ENCODE peak calls at places on chromosomes 11 and 22, in ten cellular contexts. F is ovary, H is A549, I is GM12865, Q is mammary epithelial cell, K is WERI-Rb-1, B is heart left ventricle, V is foreskin fibroblast, Z is MM.1S, M is HCT116. C is an unnamed sample.

GRCh38 chr11:46337626-46338345 is 9.5 kb upstream of the DGKZ start:
- DNase-seq in F (no peak), H (no peak), I (no peak), Q (no peak), K (no peak), B (no peak), V (no peak), Z (no peak), M (no peak), C (no peak)

GRCh38 chr11:45551181-45551580 is 114.2 kb downstream of the CHST1 start:
- DNase-seq in F (no peak), H (no peak), I (no peak), Q (no peak), K (peak; percentile 89), B (no peak), V (no peak), Z (no peak), M (no peak), C (no peak)

GRCh38 chr11:32830796-32831195 is 1.1 kb downstream of the PRRG4 start:
- DNase-seq in F (no peak), H (no peak), I (no peak), Q (peak; percentile 48), K (peak; percentile 11), B (no peak), V (no peak), Z (no peak), M (no peak), C (peak; percentile 75)

GRCh38 chr11:2446590-2447252 is 1.9 kb downstream of the KCNQ1 start:
- DNase-seq in F (no peak), H (no peak), I (no peak), Q (no peak), K (no peak), B (peak; percentile 73), V (no peak), Z (no peak), M (no peak), C (no peak)

GRCh38 chr22:47047321-47048122 is 285.1 kb downstream of the TBC1D22A start:
- DNase-seq in F (no peak), H (no peak), I (no peak), Q (no peak), K (no peak), B (peak; percentile 27), V (no peak), Z (no peak), M (no peak), C (no peak)

GRCh38 chr11:22079133-22079847 is 113.6 kb upstream of the ANO5 start:
- DNase-seq in F (no peak), H (no peak), I (no peak), Q (no peak), K (no peak), B (no peak), V (no peak), Z (no peak), M (no peak), C (peak; percentile 2)

GRCh38 chr11:1926156-1927031 is 6.9 kb downstream of the TNNT3 start:
- DNase-seq in F (no peak), H (no peak), I (no peak), Q (no peak), K (no peak), B (peak; percentile 64), V (no peak), Z (no peak), M (no peak), C (no peak)

GRCh38 chr22:43239102-43239875 is 52.4 kb upstream of the TTLL12 start:
- DNase-seq in F (peak; percentile 76), H (no peak), I (no peak), Q (no peak), K (no peak), B (no peak), V (no peak), Z (no peak), M (no peak), C (no peak)

GRCh38 chr11:125348141-125348651 is 147.9 kb downstream of the FEZ1 start:
- DNase-seq in F (no peak), H (no peak), I (no peak), Q (no peak), K (peak; percentile 78), B (no peak), V (no peak), Z (no peak), M (no peak), C (no peak)

GRCh38 chr11:125344846-125345705 is 151.0 kb downstream of the FEZ1 start:
- DNase-seq in F (no peak), H (no peak), I (no peak), Q (no peak), K (no peak), B (no peak), V (no peak), Z (no peak), M (no peak), C (no peak)

GRCh38 chr11:125347261-125347585 is 148.8 kb downstream of the FEZ1 start:
- DNase-seq in F (no peak), H (no peak), I (no peak), Q (no peak), K (no peak), B (no peak), V (no peak), Z (no peak), M (no peak), C (no peak)

GRCh38 chr11:125345706-125346561 is 150.1 kb downstream of the FEZ1 start:
- DNase-seq in F (peak; percentile 84), H (peak; percentile 20), I (peak; percentile 20), Q (peak; percentile 32), K (peak; percentile 86), B (peak; percentile 83), V (peak; percentile 45), Z (peak; percentile 48), M (no peak), C (peak; percentile 57)

GRCh38 chr11:125346565-125347260 is 149.4 kb downstream of the FEZ1 start:
- DNase-seq in F (no peak), H (no peak), I (no peak), Q (no peak), K (no peak), B (no peak), V (no peak), Z (no peak), M (no peak), C (no peak)
- TF ChIP-seq CTCF in F (no peak), H (no peak), I (no peak), Q (no peak), K (no peak), B (no peak), V (no peak), Z (no peak), M (no peak), C (no peak)

DNA sequence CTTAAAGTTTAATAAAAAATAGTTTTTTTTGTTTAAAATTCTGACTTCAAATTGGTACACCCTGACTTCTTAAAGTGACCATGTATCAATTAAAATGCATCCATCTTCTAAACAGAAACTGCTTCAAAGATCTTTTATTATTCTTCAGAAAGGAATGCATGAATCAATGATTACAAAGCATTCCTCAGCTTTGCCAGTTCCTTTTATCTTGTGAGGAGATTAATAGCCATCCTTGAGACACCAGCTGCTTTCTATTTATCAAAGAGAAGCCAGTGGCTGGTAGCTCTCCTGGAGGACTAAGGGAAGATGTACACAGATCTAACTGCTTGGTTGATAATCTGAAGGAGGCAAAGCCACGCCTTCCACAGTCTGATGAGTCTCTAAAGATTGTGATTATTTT is 2222.5 kb downstream of the LRRC4C start:
- DNase-seq in F (no peak), H (peak; percentile 1), I (no peak), Q (peak; percentile 14), K (no peak), B (no peak), V (no peak), Z (no peak), M (no peak), C (peak; percentile 7)
- H3K4me3 ChIP-seq in F (no peak overlapping the region), H (no peak overlapping the region), I (no peak overlapping the region), Q (no peak overlapping the region), K (no peak overlapping the region), B (no peak overlapping the region), V (no peak overlapping the region), Z (no peak overlapping the region), M (no peak overlapping the region), C (no peak overlapping the region)

GRCh38 chr22:18122254-18122554 is 11.6 kb downstream of the TUBA8 start:
- DNase-seq in F (no peak), H (no peak), I (no peak), Q (no peak), K (no peak), B (no peak), V (no peak), Z (no peak), M (no peak), C (no peak)

GRCh38 chr22:18118345-18118915 is 7.8 kb downstream of the TUBA8 start:
- DNase-seq in F (no peak), H (no peak), I (no peak), Q (no peak), K (no peak), B (no peak), V (no peak), Z (no peak), M (no peak), C (no peak)

GRCh38 chr22:18120941-18121340 is 10.3 kb downstream of the TUBA8 start:
- DNase-seq in F (no peak), H (no peak), I (no peak), Q (no peak), K (no peak), B (no peak), V (no peak), Z (no peak), M (no peak), C (no peak)

GRCh38 chr22:18119409-18120110 is 9.0 kb downstream of the TUBA8 start:
- DNase-seq in F (no peak), H (no peak), I (no peak), Q (no peak), K (no peak), B (peak; percentile 67), V (no peak), Z (no peak), M (no peak), C (no peak)

DNA sequence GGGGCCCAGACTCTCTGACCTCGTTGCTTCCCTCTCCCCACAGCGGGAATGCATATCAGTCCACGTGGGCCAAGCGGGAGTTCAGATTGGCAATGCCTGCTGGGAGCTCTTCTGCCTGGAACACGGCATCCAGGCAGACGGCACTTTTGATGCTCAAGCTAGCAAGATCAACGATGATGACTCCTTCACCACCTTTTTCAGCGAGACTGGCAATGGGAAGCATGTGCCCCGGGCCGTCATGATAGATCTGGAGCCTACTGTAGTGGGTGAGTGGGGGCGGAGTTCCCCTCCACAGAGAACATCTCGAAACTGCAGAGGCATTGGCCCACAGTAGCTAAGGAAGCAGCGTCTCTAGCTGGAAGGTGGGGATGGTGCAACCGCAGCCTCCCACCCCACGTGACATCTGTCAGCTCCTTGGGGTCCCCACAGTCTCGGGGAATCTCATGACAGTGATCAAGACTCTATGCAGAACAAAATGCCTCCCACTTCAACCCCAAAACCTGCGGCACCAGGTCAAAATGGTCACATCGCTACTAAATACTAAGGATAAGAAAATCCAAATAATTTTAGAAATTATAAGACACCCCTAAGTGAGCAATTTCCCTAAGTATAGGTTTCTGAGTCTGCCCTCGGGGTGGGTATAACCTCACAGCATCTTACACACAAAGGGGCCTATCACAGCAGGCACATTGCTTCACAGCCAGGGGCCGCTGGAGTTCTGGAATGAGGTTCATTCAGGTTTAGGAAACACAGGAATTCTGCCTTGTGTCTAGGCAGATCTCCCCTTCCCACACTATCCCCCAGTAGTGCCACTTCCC is 11.0 kb downstream of the TUBA8 start:
- DNase-seq in F (no peak), H (no peak), I (no peak), Q (no peak), K (no peak), B (no peak), V (no peak), Z (no peak), M (no peak), C (no peak)
- TF ChIP-seq CTCF in F (no peak), H (no peak), I (no peak), Q (no peak), K (no peak), B (no peak), V (no peak), Z (no peak), M (no peak), C (no peak)

GRCh38 chr22:38843716-38844660 is at the start of gene NPTXR:
- DNase-seq in F (peak; percentile 60), H (peak; percentile 40), I (no peak), Q (no peak), K (peak; percentile 75), B (no peak), V (peak; percentile 53), Z (no peak), M (no peak), C (peak; percentile 52)
- H3K4me3 ChIP-seq in F (peak within 1 kb of the TSS; percentile 36), H (peak within 1 kb of the TSS; percentile 74), I (no peak within 1 kb of the TSS), Q (peak within 1 kb of the TSS; percentile 17), K (peak within 1 kb of the TSS; percentile 47), B (peak within 1 kb of the TSS; percentile 63), V (peak within 1 kb of the TSS; percentile 37), Z (no peak within 1 kb of the TSS), M (peak within 1 kb of the TSS; percentile 35), C (no peak within 1 kb of the TSS)